ENCODE peak calls at places on chromosomes 2 and 18, in six cellular contexts. One of them, this sample, is unnamed.

GRCh38 chr2:58156780-58157179 is 84.3 kb downstream of the FANCL start:
- DNase-seq in GM12878: no peak
- DNase-seq in HepG2: no peak
- DNase-seq in A549: no peak
- DNase-seq in K562: no peak
- DNase-seq in endothelial cell of umbilical vein: no peak
- DNase-seq in this sample: no peak

GRCh38 chr2:230749111-230749510 is 36.5 kb downstream of the CAB39 start:
- DNase-seq in endothelial cell of umbilical vein: no peak
- DNase-seq in K562: no peak
- DNase-seq in A549: no peak
- DNase-seq in HepG2: no peak
- DNase-seq in GM12878: no peak
- DNase-seq in this sample: no peak

GRCh38 chr2:178514664-178515063 is 34.4 kb downstream of the PLEKHA3 start:
- DNase-seq in K562: no peak
- DNase-seq in A549: no peak
- DNase-seq in GM12878: no peak
- DNase-seq in HepG2: no peak
- DNase-seq in endothelial cell of umbilical vein: no peak
- DNase-seq in this sample: peak; percentile 21

GRCh38 chr18:8949206-8949605 is 153.3 kb upstream of the NDUFV2 start:
- DNase-seq in A549: no peak
- DNase-seq in K562: no peak
- DNase-seq in GM12878: no peak
- DNase-seq in HepG2: no peak
- DNase-seq in endothelial cell of umbilical vein: no peak
- DNase-seq in this sample: no peak

GRCh38 chr2:188773075-188773474 is 201.1 kb upstream of the COL3A1 start:
- DNase-seq in A549: no peak
- DNase-seq in GM12878: no peak
- DNase-seq in K562: no peak
- DNase-seq in endothelial cell of umbilical vein: no peak
- DNase-seq in HepG2: no peak
- DNase-seq in this sample: no peak

GRCh38 chr2:65231121-65231520 is 3.5 kb downstream of the ACTR2 start:
- DNase-seq in HepG2: no peak
- DNase-seq in GM12878: no peak
- DNase-seq in A549: no peak
- DNase-seq in K562: no peak
- DNase-seq in endothelial cell of umbilical vein: peak; percentile 3
- DNase-seq in this sample: no peak

GRCh38 chr2:19295998-19296502 is 62.4 kb downstream of the OSR1 start:
- DNase-seq in GM12878: no peak
- DNase-seq in K562: no peak
- DNase-seq in endothelial cell of umbilical vein: no peak
- DNase-seq in A549: no peak
- DNase-seq in HepG2: no peak
- DNase-seq in this sample: no peak

GRCh38 chr18:63158676-63159291 is 160.8 kb downstream of the BCL2 start:
- DNase-seq in GM12878: peak; percentile 92
- DNase-seq in HepG2: no peak
- DNase-seq in endothelial cell of umbilical vein: no peak
- DNase-seq in A549: no peak
- DNase-seq in K562: no peak
- DNase-seq in this sample: no peak

GRCh38 chr2:73374243-73374642 is 11.4 kb upstream of the ALMS1 start:
- DNase-seq in HepG2: no peak
- DNase-seq in K562: no peak
- DNase-seq in endothelial cell of umbilical vein: no peak
- DNase-seq in GM12878: no peak
- DNase-seq in A549: no peak
- DNase-seq in this sample: no peak

GRCh38 chr2:57877811-57878572 is 168.6 kb upstream of the VRK2 start:
- DNase-seq in endothelial cell of umbilical vein: no peak
- DNase-seq in GM12878: no peak
- DNase-seq in K562: no peak
- DNase-seq in HepG2: no peak
- DNase-seq in A549: no peak
- DNase-seq in this sample: no peak

GRCh38 chr18:73462092-73462491 is 594.3 kb upstream of the NETO1 start:
- DNase-seq in GM12878: no peak
- DNase-seq in K562: no peak
- DNase-seq in A549: no peak
- DNase-seq in endothelial cell of umbilical vein: no peak
- DNase-seq in HepG2: no peak
- DNase-seq in this sample: no peak

GRCh38 chr2:68901199-68901515 is 30.0 kb upstream of the BMP10 start:
- DNase-seq in A549: no peak
- DNase-seq in HepG2: peak; percentile 40
- DNase-seq in GM12878: no peak
- DNase-seq in K562: no peak
- DNase-seq in endothelial cell of umbilical vein: peak; percentile 19
- DNase-seq in this sample: peak; percentile 67

GRCh38 chr2:45432406-45432805 is 178.7 kb downstream of the SRBD1 start:
- DNase-seq in HepG2: no peak
- DNase-seq in endothelial cell of umbilical vein: no peak
- DNase-seq in K562: no peak
- DNase-seq in A549: no peak
- DNase-seq in GM12878: no peak
- DNase-seq in this sample: no peak

GRCh38 chr18:76495435-76496199 is 575 bp upstream of the ZNF516 start:
- DNase-seq in HepG2: peak; percentile 65
- DNase-seq in K562: no peak
- DNase-seq in GM12878: no peak
- DNase-seq in A549: peak; percentile 7
- DNase-seq in endothelial cell of umbilical vein: no peak
- DNase-seq in this sample: peak; percentile 86

GRCh38 chr18:10410472-10411300 is 43.7 kb upstream of the APCDD1 start:
- DNase-seq in HepG2: no peak
- DNase-seq in endothelial cell of umbilical vein: no peak
- DNase-seq in K562: no peak
- DNase-seq in GM12878: no peak
- DNase-seq in A549: no peak
- DNase-seq in this sample: no peak

GRCh38 chr2:36578343-36579296 is 19.3 kb downstream of the FEZ2 start:
- DNase-seq in GM12878: no peak
- DNase-seq in endothelial cell of umbilical vein: no peak
- DNase-seq in HepG2: no peak
- DNase-seq in A549: peak; percentile 68
- DNase-seq in K562: no peak
- DNase-seq in this sample: no peak

GRCh38 chr2:75808793-75809535 is 98.2 kb upstream of the GCFC2 start:
- DNase-seq in K562: no peak
- DNase-seq in HepG2: no peak
- DNase-seq in A549: no peak
- DNase-seq in GM12878: no peak
- DNase-seq in endothelial cell of umbilical vein: no peak
- DNase-seq in this sample: no peak

GRCh38 chr2:145530653-145531052 is 1010.7 kb upstream of the ZEB2 start:
- DNase-seq in endothelial cell of umbilical vein: no peak
- DNase-seq in HepG2: no peak
- DNase-seq in A549: no peak
- DNase-seq in K562: no peak
- DNase-seq in GM12878: no peak
- DNase-seq in this sample: no peak

GRCh38 chr2:158936978-158937377 is 31.5 kb upstream of the TANC1 start:
- DNase-seq in K562: no peak
- DNase-seq in HepG2: no peak
- DNase-seq in A549: no peak
- DNase-seq in GM12878: no peak
- DNase-seq in endothelial cell of umbilical vein: peak; percentile 99
- DNase-seq in this sample: no peak

GRCh38 chr2:15243762-15244161 is 317.4 kb downstream of the NBAS start:
- DNase-seq in K562: peak; percentile 25
- DNase-seq in GM12878: no peak
- DNase-seq in HepG2: no peak
- DNase-seq in A549: no peak
- DNase-seq in endothelial cell of umbilical vein: peak; percentile 66
- DNase-seq in this sample: no peak

GRCh38 chr18:51687845-51688585 is 490.5 kb upstream of the MEX3C start:
- DNase-seq in A549: no peak
- DNase-seq in K562: no peak
- DNase-seq in endothelial cell of umbilical vein: no peak
- DNase-seq in HepG2: no peak
- DNase-seq in GM12878: no peak
- DNase-seq in this sample: no peak

GRCh38 chr2:15620857-15621471 is 29.3 kb downstream of the DDX1 start:
- DNase-seq in endothelial cell of umbilical vein: no peak
- DNase-seq in GM12878: no peak
- DNase-seq in A549: no peak
- DNase-seq in HepG2: no peak
- DNase-seq in K562: no peak
- DNase-seq in this sample: no peak

GRCh38 chr2:5696351-5696740 is 4.2 kb downstream of the SOX11 start:
- DNase-seq in HepG2: no peak
- DNase-seq in GM12878: no peak
- DNase-seq in A549: no peak
- DNase-seq in K562: no peak
- DNase-seq in endothelial cell of umbilical vein: no peak
- DNase-seq in this sample: no peak

GRCh38 chr18:44943201-44943881 is 262.7 kb downstream of the SETBP1 start:
- DNase-seq in GM12878: no peak
- DNase-seq in K562: no peak
- DNase-seq in A549: no peak
- DNase-seq in HepG2: no peak
- DNase-seq in endothelial cell of umbilical vein: no peak
- DNase-seq in this sample: no peak

GRCh38 chr2:179470102-179470501 is 205.5 kb upstream of the SESTD1 start:
- DNase-seq in A549: no peak
- DNase-seq in K562: no peak
- DNase-seq in endothelial cell of umbilical vein: no peak
- DNase-seq in GM12878: no peak
- DNase-seq in HepG2: no peak
- DNase-seq in this sample: no peak

GRCh38 chr2:23542390-23542789 is 157.4 kb downstream of the KLHL29 start:
- DNase-seq in HepG2: no peak
- DNase-seq in GM12878: no peak
- DNase-seq in A549: no peak
- DNase-seq in endothelial cell of umbilical vein: no peak
- DNase-seq in K562: no peak
- DNase-seq in this sample: no peak

GRCh38 chr2:127105656-127106456 is 1.1 kb downstream of the BIN1 start:
- DNase-seq in HepG2: no peak
- DNase-seq in endothelial cell of umbilical vein: peak; percentile 36
- DNase-seq in A549: no peak
- DNase-seq in GM12878: no peak
- DNase-seq in K562: no peak
- DNase-seq in this sample: no peak

GRCh38 chr2:96509114-96509846 is 4.1 kb upstream of the NEURL3 start:
- DNase-seq in GM12878: peak; percentile 59
- DNase-seq in endothelial cell of umbilical vein: peak; percentile 78
- DNase-seq in HepG2: peak; percentile 78
- DNase-seq in A549: peak; percentile 67
- DNase-seq in K562: peak; percentile 88
- DNase-seq in this sample: peak; percentile 83

GRCh38 chr2:177174456-177174855 is 38.1 kb upstream of the HNRNPA3 start:
- DNase-seq in GM12878: no peak
- DNase-seq in endothelial cell of umbilical vein: no peak
- DNase-seq in HepG2: no peak
- DNase-seq in A549: no peak
- DNase-seq in K562: no peak
- DNase-seq in this sample: no peak

DNA sequence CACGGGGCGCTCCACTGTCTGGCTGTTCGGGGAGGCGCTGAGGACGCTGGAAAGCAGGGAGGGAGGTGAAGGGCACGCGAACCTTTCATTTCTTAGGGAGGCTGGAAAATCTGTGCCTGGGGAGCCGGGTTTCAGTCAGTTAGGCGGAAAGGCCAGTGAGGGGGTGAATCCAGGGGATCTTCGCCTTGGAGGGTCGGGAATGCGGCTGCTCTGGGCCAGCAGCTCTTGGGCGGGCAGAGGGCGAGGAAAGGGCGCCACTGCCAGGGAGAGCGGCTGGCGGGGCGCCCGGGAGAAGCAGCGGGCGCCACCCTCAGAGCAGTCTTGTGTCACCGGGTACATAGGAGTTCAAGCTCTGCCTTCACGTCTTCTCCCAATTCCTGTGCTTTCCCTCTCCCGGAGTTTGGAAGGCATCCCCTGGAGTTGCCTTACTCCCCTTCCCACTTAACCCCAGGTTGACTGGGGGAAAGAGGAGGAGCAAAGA is 1.4 kb downstream of the CCDC85A start:
- DNase-seq in HepG2: no peak
- DNase-seq in endothelial cell of umbilical vein: no peak
- DNase-seq in GM12878: no peak
- DNase-seq in A549: peak; percentile 31
- DNase-seq in K562: no peak
- DNase-seq in this sample: no peak
- TF ChIP-seq MYC in HepG2: no peak
- TF ChIP-seq MYC in endothelial cell of umbilical vein: no peak
- TF ChIP-seq MYC in GM12878: no peak
- TF ChIP-seq MYC in A549: no peak
- TF ChIP-seq MYC in K562: no peak
- TF ChIP-seq MYC in this sample: no peak

GRCh38 chr2:118032169-118033013 is 18.5 kb upstream of the CCDC93 start:
- DNase-seq in HepG2: peak; percentile 44
- DNase-seq in A549: peak; percentile 29
- DNase-seq in GM12878: no peak
- DNase-seq in K562: peak; percentile 51
- DNase-seq in endothelial cell of umbilical vein: peak; percentile 36
- DNase-seq in this sample: peak; percentile 45

GRCh38 chr2:118029025-118029424 is 15.2 kb upstream of the CCDC93 start:
- DNase-seq in A549: no peak
- DNase-seq in HepG2: no peak
- DNase-seq in endothelial cell of umbilical vein: no peak
- DNase-seq in K562: no peak
- DNase-seq in GM12878: no peak
- DNase-seq in this sample: no peak

DNA sequence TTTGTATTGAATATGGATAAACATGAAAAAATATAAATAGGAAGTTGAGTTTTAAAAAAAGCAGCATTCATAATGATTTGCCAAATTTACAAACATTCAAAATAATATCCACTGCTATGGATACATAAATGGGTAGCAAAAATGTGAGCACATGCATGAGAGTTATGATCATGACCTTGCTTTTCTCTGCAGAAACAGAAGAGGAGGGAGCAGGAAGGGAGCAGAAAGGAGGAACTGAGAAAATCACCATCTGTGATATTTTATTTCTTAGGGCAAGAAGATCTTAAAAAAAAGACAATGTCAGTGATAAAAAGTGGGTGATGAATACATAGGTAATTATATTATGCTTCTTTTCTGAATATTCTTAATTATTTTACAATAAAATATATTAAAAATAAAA is 17.7 kb upstream of the CCDC93 start:
- DNase-seq in GM12878: no peak
- DNase-seq in K562: no peak
- DNase-seq in HepG2: no peak
- DNase-seq in endothelial cell of umbilical vein: no peak
- DNase-seq in A549: no peak
- DNase-seq in this sample: no peak
- H3K4me3 ChIP-seq in GM12878: no peak overlapping the region
- H3K4me3 ChIP-seq in K562: no peak overlapping the region
- H3K4me3 ChIP-seq in HepG2: no peak overlapping the region
- H3K4me3 ChIP-seq in endothelial cell of umbilical vein: no peak overlapping the region
- H3K4me3 ChIP-seq in A549: no peak overlapping the region
- H3K4me3 ChIP-seq in this sample: no peak overlapping the region

GRCh38 chr2:120886534-120886961 is 150.9 kb downstream of the GLI2 start:
- DNase-seq in GM12878: no peak
- DNase-seq in endothelial cell of umbilical vein: no peak
- DNase-seq in K562: no peak
- DNase-seq in HepG2: no peak
- DNase-seq in A549: no peak
- DNase-seq in this sample: no peak
- TF ChIP-seq POLR2A in GM12878: no peak
- TF ChIP-seq POLR2A in endothelial cell of umbilical vein: no peak
- TF ChIP-seq POLR2A in K562: no peak
- TF ChIP-seq POLR2A in HepG2: no peak
- TF ChIP-seq POLR2A in A549: no peak
- TF ChIP-seq POLR2A in this sample: no peak

GRCh38 chr2:51490576-51491234 is 458.8 kb upstream of the NRXN1 start:
- DNase-seq in GM12878: no peak
- DNase-seq in A549: no peak
- DNase-seq in endothelial cell of umbilical vein: no peak
- DNase-seq in HepG2: no peak
- DNase-seq in K562: no peak
- DNase-seq in this sample: no peak
- TF ChIP-seq MYC in GM12878: no peak
- TF ChIP-seq MYC in A549: no peak
- TF ChIP-seq MYC in endothelial cell of umbilical vein: no peak
- TF ChIP-seq MYC in HepG2: no peak
- TF ChIP-seq MYC in K562: no peak
- TF ChIP-seq MYC in this sample: no peak

This sample was measured in NB4.